ENCODE peak calls at places on chromosomes 11 and 22, in four cellular contexts. W is psoas muscle; F is activated naive CD4-positive, alpha-beta T cell treated with Interleukin-2 at 50 U/mL for 16 hours; E is cardiac fibroblast. Q is an unnamed sample.
A peak's percentile ranks its signal among the peaks of the same experiment; 100 is the strongest.

GRCh38 chr22:30327864-30328345 is 1.2 kb upstream of the TBC1D10A start:
- DNase-seq in W (no peak), F (no peak), E (no peak), Q (no peak)

GRCh38 chr22:46830001-46830715 is 67.7 kb downstream of the TBC1D22A start:
- DNase-seq in W (peak; percentile 65), F (no peak), E (peak; percentile 49), Q (peak; percentile 89)

GRCh38 chr11:9858218-9858617 is 194.3 kb downstream of the SWAP70 start:
- DNase-seq in W (no peak), F (no peak), E (no peak), Q (no peak)

GRCh38 chr11:44632466-44633123 is 67.1 kb downstream of the CD82 start:
- DNase-seq in W (peak; percentile 48), F (peak; percentile 37), E (peak; percentile 34), Q (peak; percentile 75)

GRCh38 chr22:50473855-50474671 is 772 bp downstream of the SBF1 start:
- DNase-seq in W (peak; percentile 40), F (peak; percentile 49), E (peak; percentile 54), Q (no peak)

GRCh38 chr11:122743949-122744876 is 88.7 kb downstream of the UBASH3B start:
- DNase-seq in W (no peak), F (peak; percentile 82), E (no peak), Q (no peak)

GRCh38 chr11:86784247-86784681 is 16.1 kb upstream of the PRSS23 start:
- DNase-seq in W (no peak), F (no peak), E (peak; percentile 55), Q (no peak)

GRCh38 chr11:7600205-7600775 is 73.0 kb downstream of the CYB5R2 start:
- DNase-seq in W (peak; percentile 56), F (no peak), E (peak; percentile 72), Q (peak; percentile 62)

GRCh38 chr11:2651826-2652237 is 48.0 kb downstream of the KCNQ1OT1 start:
- DNase-seq in W (no peak), F (no peak), E (no peak), Q (no peak)

GRCh38 chr11:75196426-75196825 is 44.1 kb upstream of the TPBGL start:
- DNase-seq in W (no peak), F (no peak), E (no peak), Q (no peak)

GRCh38 chr11:19952101-19952605 is 208.1 kb downstream of the DBX1 start:
- DNase-seq in W (no peak), F (no peak), E (no peak), Q (no peak)

GRCh38 chr11:73454987-73455386 is 78.8 kb downstream of the RELT start:
- DNase-seq in W (no peak), F (no peak), E (no peak), Q (peak; percentile 60)

GRCh38 chr11:11748706-11749365 is 92.9 kb upstream of the USP47 start:
- DNase-seq in W (no peak), F (no peak), E (peak; percentile 49), Q (no peak)

GRCh38 chr11:66008468-66009101 is 3.2 kb upstream of the CST6 start:
- DNase-seq in W (no peak), F (no peak), E (no peak), Q (no peak)

GRCh38 chr11:74371269-74372039 is 26.8 kb downstream of the PGM2L1 start:
- DNase-seq in W (no peak), F (no peak), E (peak; percentile 65), Q (no peak)

GRCh38 chr11:122696662-122697061 is 41.1 kb downstream of the UBASH3B start:
- DNase-seq in W (no peak), F (peak; percentile 78), E (no peak), Q (no peak)

GRCh38 chr11:38060930-38061329 is 1462.9 kb upstream of the RAG2 start:
- DNase-seq in W (no peak), F (no peak), E (no peak), Q (no peak)

GRCh38 chr11:112219476-112220232 is 6.6 kb upstream of the PTS start:
- DNase-seq in W (no peak), F (peak; percentile 24), E (peak; percentile 87), Q (no peak)

GRCh38 chr11:130068546-130068985 is 1.1 kb upstream of the APLP2 start:
- DNase-seq in W (no peak), F (no peak), E (no peak), Q (no peak)

GRCh38 chr22:37752189-37753061 is 55.3 kb upstream of the GCAT start:
- DNase-seq in W (peak; percentile 94), F (no peak), E (peak; percentile 98), Q (peak; percentile 95)

GRCh38 chr11:10641314-10642206 is 52.0 kb downstream of the IRAG1 start:
- DNase-seq in W (no peak), F (no peak), E (no peak), Q (no peak)

GRCh38 chr11:78344676-78345075 is 72.9 kb downstream of the GAB2 start:
- DNase-seq in W (no peak), F (no peak), E (no peak), Q (no peak)

GRCh38 chr22:27139935-27140493 is 482.6 kb downstream of the MIAT start:
- DNase-seq in W (no peak), F (no peak), E (peak; percentile 91), Q (peak; percentile 59)

GRCh38 chr11:106524446-106524845 is 447.0 kb downstream of the AASDHPPT start:
- DNase-seq in W (no peak), F (no peak), E (no peak), Q (no peak)

Q was measured in aorta.